ENCODE peak calls at places on chromosomes 4 and X, in four cellular contexts. T is tibial artery, F is neural crest cell, M is GM06990. P is an unnamed sample.

GRCh38 chrX:112808007-112808406 is 32.6 kb downstream of the AMOT start:
- DNase-seq in T (no peak), F (no peak), M (no peak), P (no peak)

GRCh38 chr4:25552580-25553271 is 102.9 kb upstream of the SLC34A2 start:
- DNase-seq in T (no peak), F (no peak), M (no peak), P (no peak)

GRCh38 chrX:2508648-2509335 is 8.0 kb upstream of the DHRSX start:
- DNase-seq in T (no peak), F (no peak), M (no peak), P (no peak)

GRCh38 chrX:9878141-9878875 is 88.8 kb upstream of the CLDN34 start:
- DNase-seq in T (no peak), F (no peak), M (no peak), P (no peak)

GRCh38 chr4:124085561-124086180 is 626.9 kb downstream of the ANKRD50 start:
- DNase-seq in T (no peak), F (no peak), M (no peak), P (no peak)

GRCh38 chrX:130874751-130875150 is 28.3 kb downstream of the ENOX2 start:
- DNase-seq in T (no peak), F (no peak), M (no peak), P (no peak)

GRCh38 chr4:146633471-146633800 is 5.3 kb upstream of the POU4F2 start:
- DNase-seq in T (no peak), F (no peak), M (no peak), P (no peak)

GRCh38 chr4:141599853-141600252 is 36.5 kb upstream of the IL15 start:
- DNase-seq in T (no peak), F (no peak), M (no peak), P (no peak)

GRCh38 chr4:4810365-4810764 is 49.1 kb upstream of the MSX1 start:
- DNase-seq in T (no peak), F (no peak), M (no peak), P (no peak)

GRCh38 chr4:189200346-189200745 is 740.3 kb upstream of the FRG1 start:
- DNase-seq in T (no peak), F (no peak), M (no peak), P (no peak)

GRCh38 chr4:8330821-8331566 is 61.4 kb downstream of the HTRA3 start:
- DNase-seq in T (no peak), F (no peak), M (no peak), P (no peak)

GRCh38 chr4:2402053-2402452 is 16.4 kb downstream of the ZFYVE28 start:
- DNase-seq in T (peak), F (peak), M (no peak), P (no peak)

GRCh38 chr4:111330786-111331185 is 707.9 kb upstream of the PITX2 start:
- DNase-seq in T (no peak), F (no peak), M (no peak), P (no peak)

GRCh38 chr4:153809307-153809706 is 20.4 kb upstream of the SFRP2 start:
- DNase-seq in T (no peak), F (no peak), M (no peak), P (no peak)

GRCh38 chrX:12480956-12481355 is 310.3 kb upstream of the PRPS2 start:
- DNase-seq in T (no peak), F (no peak), M (no peak), P (no peak)

GRCh38 chr4:99324361-99324760 is 3.2 kb upstream of the ADH1B start:
- DNase-seq in T (no peak), F (no peak), M (no peak), P (no peak)

GRCh38 chrX:106906361-106906760 is 3.2 kb upstream of the RIPPLY1 start:
- DNase-seq in T (no peak), F (no peak), M (no peak), P (no peak)

GRCh38 chrX:16185725-16186136 is 18.4 kb downstream of the MAGEB17 start:
- DNase-seq in T (no peak), F (no peak), M (peak), P (peak)

GRCh38 chrX:8447367-8447766 is 17.3 kb upstream of the VCX3B start:
- DNase-seq in T (no peak), F (no peak), M (no peak), P (no peak)

GRCh38 chrX:116246261-116246660 is 75.7 kb downstream of the AGTR2 start:
- DNase-seq in T (no peak), F (no peak), M (no peak), P (no peak)

GRCh38 chr4:118911162-118911791 is 22.6 kb downstream of the SYNPO2 start:
- DNase-seq in T (no peak), F (no peak), M (no peak), P (no peak)

GRCh38 chrX:43655151-43655676 is 885 bp upstream of the MAOA start:
- DNase-seq in T (peak), F (peak), M (no peak), P (peak)

GRCh38 chr4:145852256-145852839 is 86.3 kb downstream of the ZNF827 start:
- DNase-seq in T (no peak), F (no peak), M (no peak), P (no peak)

GRCh38 chrX:14948701-14949100 is 75.5 kb downstream of the MOSPD2 start:
- DNase-seq in T (no peak), F (no peak), M (no peak), P (no peak)

GRCh38 chrX:1537031-1537715 is at the start of gene P2RY8:
- DNase-seq in T (peak), F (no peak), M (peak), P (peak)

GRCh38 chrX:43718956-43719355 is 62.9 kb downstream of the MAOA start:
- DNase-seq in T (no peak), F (no peak), M (no peak), P (no peak)

GRCh38 chr4:183971938-183972490 is 66.9 kb downstream of the STOX2 start:
- DNase-seq in T (no peak), F (no peak), M (no peak), P (no peak)

GRCh38 chr4:183969596-183969995 is 64.5 kb downstream of the STOX2 start:
- DNase-seq in T (no peak), F (no peak), M (no peak), P (no peak)

GRCh38 chr4:183966371-183966770 is 61.3 kb downstream of the STOX2 start:
- DNase-seq in T (no peak), F (no peak), M (no peak), P (no peak)

GRCh38 chr4:183968502-183968901 is 63.4 kb downstream of the STOX2 start:
- DNase-seq in T (no peak), F (peak), M (no peak), P (no peak)

DNA sequence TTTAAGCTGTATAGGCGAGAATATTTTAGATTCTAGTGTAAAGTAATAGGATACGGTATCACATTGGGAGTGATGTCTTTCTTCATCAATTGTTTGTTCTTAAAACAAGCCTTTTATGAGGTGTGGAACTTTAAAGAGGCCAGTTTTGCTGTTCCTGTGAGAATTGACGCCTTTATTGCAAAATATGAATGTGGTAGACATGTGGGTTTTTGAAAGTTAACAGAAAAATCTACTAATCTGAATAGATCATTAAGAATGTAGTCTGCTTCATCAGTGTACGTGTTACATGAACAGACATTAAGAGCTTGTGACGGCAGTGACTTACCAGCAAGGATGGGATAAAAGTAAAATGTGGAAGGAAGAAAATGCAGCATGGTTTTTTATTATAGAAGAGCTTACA is 63.8 kb downstream of the STOX2 start:
- DNase-seq in T (no peak), F (no peak), M (no peak), P (no peak)
- TF ChIP-seq CTCF in T (no peak), F (no peak), M (no peak), P (no peak)

DNA sequence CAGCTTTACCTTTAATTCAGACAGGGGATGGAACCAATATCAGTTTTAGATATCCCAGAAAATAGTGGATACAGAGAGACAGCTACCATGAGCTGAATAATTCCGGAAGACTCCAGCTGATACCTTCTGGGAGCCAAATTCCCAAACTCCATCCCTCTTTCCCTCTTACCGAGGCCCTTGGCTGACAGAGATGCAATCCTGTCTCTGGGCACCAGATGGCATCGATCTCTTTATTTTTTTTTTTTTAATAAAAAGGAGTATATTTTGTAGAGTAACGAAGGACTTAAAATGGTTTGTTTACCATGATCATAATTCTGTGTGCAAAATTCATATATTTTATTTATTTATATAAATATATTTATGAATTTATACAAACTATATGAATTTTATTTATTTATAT is 31.0 kb downstream of the RAB40A start:
- DNase-seq in T (no peak), F (no peak), M (no peak), P (no peak)
- TF ChIP-seq CTCF in T (peak), F (peak), M (peak), P (no peak)

GRCh38 chr4:77699731-77700210 is 94.2 kb downstream of the CXCL13 start:
- DNase-seq in T (no peak), F (peak), M (no peak), P (no peak)
- TF ChIP-seq CTCF in T (no peak), F (peak), M (no peak), P (no peak)

GRCh38 chrX:23754664-23755063 is 11.6 kb upstream of the ACOT9 start:
- DNase-seq in T (no peak), F (no peak), M (no peak), P (no peak)

GRCh38 chrX:23752740-23753435 is 9.8 kb upstream of the ACOT9 start:
- DNase-seq in T (no peak), F (no peak), M (no peak), P (no peak)

DNA sequence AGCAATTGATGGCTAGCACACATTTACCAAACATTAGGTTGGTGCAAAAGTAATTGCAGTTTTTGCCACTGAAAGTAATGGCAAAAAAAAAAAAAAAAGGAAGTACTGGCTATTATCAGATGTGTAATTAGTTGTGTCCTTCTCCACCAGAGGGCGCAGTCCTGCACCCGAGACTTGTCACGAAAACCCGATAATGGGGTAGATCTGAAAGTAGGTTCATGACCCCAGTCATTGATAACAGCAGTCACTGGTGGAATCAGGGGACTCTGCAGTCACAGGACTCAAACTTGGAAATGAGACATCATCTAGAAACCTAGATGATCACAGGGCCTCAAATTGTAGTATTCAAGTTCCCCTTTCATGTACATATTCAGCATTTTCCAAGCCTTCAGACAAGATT is 13.1 kb upstream of the ACOT9 start:
- DNase-seq in T (peak), F (peak), M (no peak), P (peak)
- TF ChIP-seq CTCF in T (peak), F (peak), M (peak), P (peak)

DNA sequence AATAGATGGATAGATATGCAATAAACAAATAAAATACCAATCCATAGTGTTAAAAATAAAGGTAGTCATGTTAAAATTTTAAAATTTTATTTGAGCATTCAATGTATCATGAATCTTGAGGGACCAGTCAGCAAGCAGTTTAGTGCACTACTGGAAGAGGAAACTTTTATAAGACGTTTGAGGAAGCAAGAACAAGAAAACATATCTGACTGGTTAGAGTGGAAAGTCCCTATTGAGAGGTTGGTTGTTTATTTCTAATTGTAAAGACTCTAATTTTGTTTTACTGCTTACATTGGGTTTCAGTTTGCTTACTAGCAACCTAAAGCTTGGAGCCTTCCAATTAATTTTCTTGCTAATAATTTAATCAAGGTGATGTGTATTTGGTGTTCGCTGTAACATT is 786.2 kb downstream of the RAB28 start:
- DNase-seq in T (no peak), F (no peak), M (no peak), P (peak)
- TF ChIP-seq CTCF in T (no peak), F (no peak), M (no peak), P (no peak)